ENCODE peak calls at places on chromosomes 3 and 15, in ten cellular contexts. P is left ventricle myocardium inferior, N is A549, Q is heart right ventricle, S is uterus, G is cardiac muscle cell, H is SJSA1, T is mesendoderm, O is lower lobe of right lung, C is mammary epithelial cell. X is an unnamed sample. For H3K4me1, the result is how much of the 10 kb centered on the place peaks cover.

GRCh38 chr3:142981901-142982773 is 18.7 kb upstream of the PAQR9 start:
- DNase-seq in P (no peak), N (no peak), Q (no peak), S (no peak), G (no peak), H (no peak), T (peak), O (no peak), C (no peak), X (no peak)

GRCh38 chr15:81166949-81167816 is 29.5 kb upstream of the IL16 start:
- DNase-seq in P (no peak), N (no peak), Q (peak), S (no peak), G (no peak), H (no peak), T (no peak), O (no peak), C (no peak), X (no peak)

GRCh38 chr3:159894386-159894785 is 94.2 kb upstream of the IL12A start:
- DNase-seq in P (no peak), N (no peak), Q (no peak), S (no peak), G (no peak), H (no peak), T (no peak), O (no peak), C (no peak), X (no peak)

GRCh38 chr3:127742580-127742979 is 69.8 kb downstream of the ABTB1 start:
- DNase-seq in P (no peak), N (no peak), Q (no peak), S (no peak), G (no peak), H (no peak), T (no peak), O (no peak), C (no peak), X (no peak)

GRCh38 chr15:56805466-56806146 is 72.3 kb upstream of the ZNF280D start:
- DNase-seq in P (no peak), N (peak), Q (peak), S (peak), G (no peak), H (peak), T (peak), O (no peak), C (peak), X (no peak)

GRCh38 chr3:53837331-53837730 is 8.9 kb downstream of the CHDH start:
- DNase-seq in P (no peak), N (no peak), Q (no peak), S (no peak), G (no peak), H (no peak), T (no peak), O (peak), C (no peak), X (no peak)

GRCh38 chr15:95298729-95299128 is 1031.8 kb upstream of the NR2F2 start:
- DNase-seq in P (no peak), N (no peak), Q (no peak), S (no peak), G (no peak), H (no peak), T (no peak), O (no peak), C (no peak), X (no peak)

GRCh38 chr3:141212101-141212500 is 19.5 kb upstream of the PXYLP1 start:
- DNase-seq in P (no peak), N (no peak), Q (no peak), S (no peak), G (no peak), H (no peak), T (no peak), O (no peak), C (no peak), X (no peak)

GRCh38 chr15:57227899-57228298 is 148.4 kb upstream of the CGNL1 start:
- DNase-seq in P (no peak), N (no peak), Q (no peak), S (no peak), G (no peak), H (no peak), T (no peak), O (no peak), C (no peak), X (no peak)

GRCh38 chr3:184334470-184335158 is 2.8 kb upstream of the FAM131A start:
- DNase-seq in P (no peak), N (peak), Q (no peak), S (no peak), G (no peak), H (peak), T (peak), O (no peak), C (peak), X (no peak)

GRCh38 chr15:74543583-74543982 is 2.6 kb downstream of the ARID3B start:
- DNase-seq in P (no peak), N (no peak), Q (no peak), S (no peak), G (no peak), H (no peak), T (no peak), O (no peak), C (no peak), X (no peak)

GRCh38 chr15:25060472-25060803 is 105.7 kb downstream of the SNRPN start:
- DNase-seq in P (no peak), N (no peak), Q (no peak), S (peak), G (no peak), H (peak), T (no peak), O (peak), C (no peak), X (no peak)

GRCh38 chr3:89049119-89049518 is 58.3 kb upstream of the EPHA3 start:
- DNase-seq in P (no peak), N (no peak), Q (no peak), S (no peak), G (peak), H (no peak), T (peak), O (no peak), C (no peak), X (no peak)

GRCh38 chr15:98924311-98925049 is 83.1 kb downstream of the PGPEP1L start:
- DNase-seq in P (no peak), N (no peak), Q (no peak), S (no peak), G (no peak), H (no peak), T (no peak), O (no peak), C (no peak), X (no peak)

GRCh38 chr3:62300617-62301016 is 72.7 kb downstream of the FEZF2 start:
- DNase-seq in P (no peak), N (no peak), Q (no peak), S (no peak), G (no peak), H (no peak), T (no peak), O (no peak), C (no peak), X (no peak)

GRCh38 chr3:35440826-35441225 is 198.5 kb upstream of the ARPP21 start:
- DNase-seq in P (no peak), N (no peak), Q (no peak), S (no peak), G (no peak), H (no peak), T (no peak), O (no peak), C (no peak), X (no peak)

GRCh38 chr3:25897019-25897418 is 107.1 kb downstream of the OXSM start:
- DNase-seq in P (no peak), N (peak), Q (no peak), S (no peak), G (peak), H (no peak), T (peak), O (no peak), C (no peak), X (no peak)

GRCh38 chr3:49803464-49804140 is 541 bp downstream of the INKA1 start:
- DNase-seq in P (no peak), N (no peak), Q (peak), S (peak), G (no peak), H (no peak), T (no peak), O (peak), C (peak), X (peak)

GRCh38 chr15:48358229-48358641 is 27.0 kb downstream of the DUT start:
- DNase-seq in P (no peak), N (no peak), Q (no peak), S (no peak), G (peak), H (no peak), T (peak), O (no peak), C (no peak), X (no peak)

GRCh38 chr3:48405971-48406370 is 23.9 kb downstream of the PLXNB1 start:
- DNase-seq in P (no peak), N (no peak), Q (no peak), S (no peak), G (no peak), H (no peak), T (no peak), O (no peak), C (no peak), X (peak)

GRCh38 chr3:50472958-50473357 is 30.5 kb downstream of the CACNA2D2 start:
- DNase-seq in P (no peak), N (no peak), Q (no peak), S (no peak), G (no peak), H (no peak), T (no peak), O (no peak), C (no peak), X (no peak)

GRCh38 chr3:143362115-143362992 is 242.8 kb downstream of the CHST2 start:
- DNase-seq in P (no peak), N (no peak), Q (no peak), S (no peak), G (no peak), H (no peak), T (no peak), O (no peak), C (no peak), X (no peak)

GRCh38 chr3:45104715-45105711 is 41.2 kb downstream of the CDCP1 start:
- DNase-seq in P (no peak), N (no peak), Q (no peak), S (no peak), G (no peak), H (peak), T (no peak), O (no peak), C (peak), X (no peak)

GRCh38 chr3:106814231-106814630 is 563.0 kb upstream of the CCDC54 start:
- DNase-seq in P (peak), N (no peak), Q (peak), S (no peak), G (no peak), H (no peak), T (no peak), O (peak), C (no peak), X (no peak)

GRCh38 chr3:184466413-184466960 is 86.6 kb downstream of the CHRD start:
- DNase-seq in P (peak), N (no peak), Q (peak), S (no peak), G (peak), H (no peak), T (peak), O (no peak), C (no peak), X (no peak)

GRCh38 chr3:186520957-186521842 is 23.0 kb downstream of the CRYGS start:
- DNase-seq in P (no peak), N (no peak), Q (no peak), S (no peak), G (peak), H (no peak), T (no peak), O (no peak), C (no peak), X (no peak)

DNA sequence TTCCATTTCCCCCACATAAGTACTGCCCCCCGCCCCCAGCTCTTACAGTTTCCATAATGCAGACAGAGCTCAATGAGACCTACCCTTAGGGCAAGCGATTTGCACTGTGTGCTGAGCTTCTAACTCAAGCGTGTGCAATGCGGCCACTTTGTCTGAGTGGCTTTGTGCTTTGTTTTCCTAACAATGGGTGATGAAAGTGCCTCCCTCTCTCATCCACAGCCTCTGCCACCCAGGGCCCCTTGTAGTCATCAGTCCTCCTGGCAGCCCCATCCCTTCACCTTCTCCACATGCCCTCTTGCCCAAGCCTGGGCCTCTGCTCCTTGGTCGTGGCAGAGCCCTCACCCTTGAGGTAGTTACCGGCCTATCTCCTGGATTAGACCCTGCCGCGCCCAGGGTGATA is 17.2 kb downstream of the DAPK2 start:
- DNase-seq in P (no peak), N (no peak), Q (no peak), S (no peak), G (no peak), H (no peak), T (no peak), O (no peak), C (no peak), X (no peak)
- H3K27ac ChIP-seq in P (no peak), N (no peak), Q (no peak), S (no peak), G (no peak), H (no peak), T (no peak), O (no peak), C (no peak), X (no peak)

DNA sequence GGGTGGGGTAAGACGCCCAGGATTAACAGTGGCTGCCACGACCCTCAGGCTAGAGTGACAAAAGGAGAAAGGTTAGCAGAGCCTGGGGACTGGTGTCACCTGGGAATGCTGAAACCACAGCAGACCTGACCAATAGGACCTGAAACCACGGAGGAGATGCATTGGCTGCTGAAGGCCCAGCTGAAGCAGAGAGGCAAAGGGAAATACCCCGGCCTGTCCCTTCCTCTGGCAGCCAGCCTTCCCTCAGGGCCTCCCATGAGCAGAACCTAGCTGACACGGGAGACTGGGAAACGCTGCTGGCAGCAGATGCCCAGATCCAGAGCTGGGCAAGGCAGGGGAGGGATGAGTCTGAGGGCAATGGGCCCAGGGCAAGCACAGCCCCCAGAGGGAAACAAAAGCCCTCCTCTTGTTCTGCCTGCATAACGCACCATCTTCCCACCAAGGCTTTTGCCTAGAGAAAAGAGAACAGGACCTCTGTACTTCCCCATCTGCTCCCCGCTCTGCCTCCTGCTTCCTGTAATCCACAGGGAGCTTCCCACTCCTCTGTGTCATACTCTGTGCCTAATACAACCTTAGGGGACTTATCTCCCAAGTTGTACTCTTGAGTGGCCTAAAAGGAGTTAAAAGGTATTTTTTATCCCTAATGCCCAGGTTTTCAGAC is 216.2 kb downstream of the ABHD5 start:
- DNase-seq in P (no peak), N (no peak), Q (no peak), S (no peak), G (no peak), H (no peak), T (no peak), O (no peak), C (no peak), X (no peak)
- H3K4me1 ChIP-seq in P (under half), N (under half), Q (under half), S (under half), G (under half), H (under half), T (under half), O (under half), C (under half), X (under half)

GRCh38 chr15:53454843-53455721 is 304.4 kb downstream of the WDR72 start:
- DNase-seq in P (no peak), N (peak), Q (no peak), S (no peak), G (no peak), H (no peak), T (no peak), O (no peak), C (no peak), X (no peak)
- H3K4me3 ChIP-seq in P (no peak), N (no peak), Q (no peak), S (no peak), G (no peak), H (no peak), T (no peak), O (no peak), C (no peak), X (no peak)

DNA sequence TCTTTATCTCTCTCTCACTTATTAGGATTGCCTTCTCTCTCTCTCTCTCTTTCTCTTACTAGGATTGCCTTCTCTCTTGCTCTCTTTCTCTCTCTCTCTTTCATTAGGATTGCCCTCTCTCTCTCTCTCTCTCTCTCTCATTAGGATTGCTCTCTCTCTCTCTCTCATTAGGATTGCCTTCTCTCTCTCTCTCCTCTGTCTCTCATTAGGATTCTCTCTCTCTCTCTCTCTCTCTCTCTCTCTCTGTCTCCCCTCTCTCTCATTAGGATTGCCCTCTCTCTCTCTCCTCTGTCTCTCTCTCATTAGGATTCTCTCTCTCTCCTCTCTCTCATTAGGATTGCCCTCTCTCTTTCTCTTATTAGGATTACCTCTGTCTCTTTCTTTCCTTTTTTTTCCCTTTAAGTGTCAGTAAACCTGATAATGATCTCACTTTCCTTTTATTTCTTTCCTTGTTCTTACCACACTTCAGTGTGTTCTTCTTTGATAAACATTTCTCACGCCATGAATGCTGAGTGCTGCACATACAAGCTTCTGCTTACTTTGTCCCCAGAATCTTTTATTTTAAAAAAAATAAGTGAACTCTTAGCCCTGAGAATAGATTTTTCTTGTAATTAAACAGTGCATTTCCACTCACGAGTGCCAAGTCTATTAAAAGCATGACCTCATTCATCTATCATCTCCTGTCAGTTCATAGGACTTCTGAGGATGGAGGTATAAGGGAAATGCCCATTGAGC is 243.4 kb upstream of the TBC1D5 start:
- DNase-seq in P (no peak), N (no peak), Q (no peak), S (no peak), G (no peak), H (no peak), T (no peak), O (no peak), C (no peak), X (no peak)
- H3K27ac ChIP-seq in P (no peak), N (no peak), Q (no peak), S (no peak), G (no peak), H (no peak), T (no peak), O (no peak), C (no peak), X (no peak)

GRCh38 chr3:183100376-183100775 is 1.1 kb upstream of the MCCC1 start:
- DNase-seq in P (no peak), N (no peak), Q (no peak), S (no peak), G (no peak), H (no peak), T (no peak), O (no peak), C (no peak), X (no peak)
- H3K4me1 ChIP-seq in P (under half), N (under half), Q (under half), S (under half), G (under half), H (under half), T (under half), O (under half), C (under half), X (under half)

GRCh38 chr3:20123121-20123652 is 62.8 kb downstream of the SGO1 start:
- DNase-seq in P (no peak), N (no peak), Q (no peak), S (no peak), G (no peak), H (no peak), T (no peak), O (no peak), C (no peak), X (no peak)

GRCh38 chr3:20130122-20130521 is 55.9 kb downstream of the SGO1 start:
- DNase-seq in P (no peak), N (no peak), Q (no peak), S (no peak), G (no peak), H (no peak), T (no peak), O (no peak), C (no peak), X (no peak)

GRCh38 chr3:20128378-20128777 is 57.6 kb downstream of the SGO1 start:
- DNase-seq in P (no peak), N (no peak), Q (peak), S (no peak), G (no peak), H (no peak), T (no peak), O (no peak), C (no peak), X (no peak)

GRCh38 chr3:20125289-20125688 is 60.7 kb downstream of the SGO1 start:
- DNase-seq in P (no peak), N (no peak), Q (no peak), S (no peak), G (no peak), H (no peak), T (no peak), O (no peak), C (no peak), X (no peak)

GRCh38 chr3:20125912-20126311 is 60.1 kb downstream of the SGO1 start:
- DNase-seq in P (no peak), N (no peak), Q (no peak), S (no peak), G (no peak), H (no peak), T (no peak), O (no peak), C (no peak), X (no peak)
- H3K4me3 ChIP-seq in P (no peak), N (no peak), Q (no peak), S (no peak), G (no peak), H (no peak), T (no peak), O (no peak), C (no peak), X (no peak)

GRCh38 chr3:152391671-152392070 is 122.9 kb downstream of the MBNL1 start:
- DNase-seq in P (no peak), N (no peak), Q (no peak), S (no peak), G (no peak), H (no peak), T (no peak), O (no peak), C (no peak), X (no peak)
- H3K27ac ChIP-seq in P (peak), N (no peak), Q (no peak), S (no peak), G (no peak), H (no peak), T (no peak), O (peak), C (no peak), X (peak)

GRCh38 chr3:111691293-111691909 is 96.3 kb upstream of the ZBED2 start:
- DNase-seq in P (no peak), N (peak), Q (no peak), S (no peak), G (peak), H (no peak), T (peak), O (no peak), C (peak), X (no peak)
- H3K4me1 ChIP-seq in P (under half), N (half or more), Q (under half), S (under half), G (under half), H (under half), T (under half), O (under half), C (under half), X (under half)

GRCh38 chr3:147333098-147333497 is 73.2 kb downstream of the ZIC4 start:
- DNase-seq in P (no peak), N (no peak), Q (no peak), S (no peak), G (no peak), H (no peak), T (no peak), O (no peak), C (no peak), X (no peak)
- H3K4me3 ChIP-seq in P (no peak), N (no peak), Q (no peak), S (no peak), G (no peak), H (no peak), T (no peak), O (no peak), C (no peak), X (no peak)

GRCh38 chr15:39666671-39667070 is 85.8 kb downstream of the THBS1 start:
- DNase-seq in P (no peak), N (no peak), Q (no peak), S (no peak), G (no peak), H (no peak), T (peak), O (no peak), C (no peak), X (no peak)
- H3K27ac ChIP-seq in P (no peak), N (no peak), Q (no peak), S (no peak), G (peak), H (peak), T (no peak), O (no peak), C (no peak), X (no peak)

X was measured in ascending aorta.